ENCODE peak calls at places on chromosome 21, in nine cellular contexts. Z, F, E, C, R, A, I, Y and Q are unnamed samples.

GRCh38 chr21:43905726-43906455 is 40.9 kb downstream of the AGPAT3 start:
- DNase-seq in E (no peak), C (peak), I (no peak), A (no peak), R (no peak), Y (no peak), F (no peak), Z (peak), Q (peak)

GRCh38 chr21:28752131-28752530 is 240.5 kb downstream of the LTN1 start:
- DNase-seq in C (no peak), I (no peak), Z (no peak), Y (no peak), R (no peak), E (no peak), A (no peak), F (no peak), Q (no peak)

GRCh38 chr21:38388684-38389676 is 109.3 kb downstream of the ERG start:
- DNase-seq in C (no peak), I (no peak), Y (no peak), F (no peak), E (no peak), A (no peak), R (no peak), Z (no peak), Q (no peak)

GRCh38 chr21:36355071-36355680 is 30.0 kb upstream of the CHAF1B start:
- DNase-seq in A (no peak), Y (no peak), E (no peak), I (no peak), R (no peak), C (no peak), F (no peak), Z (no peak), Q (no peak)

GRCh38 chr21:42382915-42383314 is 12.9 kb downstream of the TMPRSS3 start:
- DNase-seq in Y (no peak), R (no peak), A (no peak), E (no peak), F (no peak), C (peak), I (no peak), Z (no peak), Q (no peak)

GRCh38 chr21:34881421-34881820 is 167.7 kb downstream of the RUNX1 start:
- DNase-seq in E (no peak), Z (no peak), R (no peak), F (no peak), C (no peak), Y (no peak), A (no peak), I (no peak), Q (no peak)

GRCh38 chr21:39537571-39537970 is 75.2 kb upstream of the B3GALT5 start:
- DNase-seq in Z (no peak), E (no peak), F (no peak), R (no peak), C (no peak), Y (no peak), I (no peak), A (no peak), Q (no peak)

GRCh38 chr21:27674037-27674436 is 707.1 kb upstream of the ADAMTS5 start:
- DNase-seq in I (no peak), R (no peak), F (no peak), E (no peak), C (no peak), A (no peak), Z (no peak), Y (no peak), Q (no peak)